ENCODE peak calls at places on chromosome 15, in five cellular contexts. H, X, F, V and C are unnamed samples.

GRCh38 chr15:84826369-84826823 is 9.2 kb downstream of the ALPK3 start:
- DNase-seq in H (no peak), X (no peak), F (no peak), V (no peak), C (peak; percentile 83)

GRCh38 chr15:78098131-78098755 is 5.9 kb downstream of the SH2D7 start:
- DNase-seq in H (no peak), X (no peak), F (peak; percentile 9), V (no peak), C (no peak)

GRCh38 chr15:81608309-81608829 is 234.4 kb upstream of the TMC3 start:
- DNase-seq in H (no peak), X (no peak), F (no peak), V (no peak), C (no peak)

GRCh38 chr15:61936528-61937195 is 123.6 kb downstream of the VPS13C start:
- DNase-seq in H (no peak), X (no peak), F (no peak), V (no peak), C (no peak)

GRCh38 chr15:52679232-52680040 is at the start of gene ATOSA:
- DNase-seq in H (peak; percentile 57), X (peak; percentile 96), F (peak; percentile 94), V (no peak), C (peak; percentile 94)

GRCh38 chr15:90872481-90873184 is 4.2 kb downstream of the FURIN start:
- DNase-seq in H (no peak), X (peak; percentile 49), F (no peak), V (no peak), C (peak; percentile 54)

GRCh38 chr15:35540885-35541284 is 5.1 kb downstream of the DPH6 start:
- DNase-seq in H (no peak), X (no peak), F (no peak), V (peak; percentile 73), C (no peak)

GRCh38 chr15:88493811-88494210 is 26.3 kb downstream of the MRPS11 start:
- DNase-seq in H (no peak), X (no peak), F (no peak), V (no peak), C (no peak)

GRCh38 chr15:100940785-100941379 is 21.7 kb downstream of the LRRK1 start:
- DNase-seq in H (no peak), X (no peak), F (no peak), V (no peak), C (no peak)

GRCh38 chr15:48565560-48566482 is 79.7 kb downstream of the FBN1 start:
- DNase-seq in H (no peak), X (no peak), F (no peak), V (peak; percentile 76), C (no peak)

GRCh38 chr15:79863886-79864285 is 32.9 kb downstream of the MTHFS start:
- DNase-seq in H (no peak), X (no peak), F (no peak), V (no peak), C (no peak)

GRCh38 chr15:52100807-52101206 is 11.8 kb downstream of the BCL2L10 start:
- DNase-seq in H (no peak), X (peak; percentile 87), F (peak; percentile 89), V (peak; percentile 79), C (no peak)

GRCh38 chr15:63283126-63283525 is 5.7 kb downstream of the APH1B start:
- DNase-seq in H (no peak), X (peak; percentile 19), F (peak; percentile 66), V (no peak), C (no peak)

GRCh38 chr15:50940506-50940905 is 32.0 kb downstream of the AP4E1 start:
- DNase-seq in H (no peak), X (no peak), F (no peak), V (no peak), C (no peak)

GRCh38 chr15:56244811-56245576 is 1.3 kb upstream of the RFX7 start:
- DNase-seq in H (no peak), X (peak; percentile 47), F (no peak), V (no peak), C (peak; percentile 9)

GRCh38 chr15:67946701-67947100 is 106.9 kb upstream of the RNU6-1 start:
- DNase-seq in H (no peak), X (no peak), F (no peak), V (no peak), C (no peak)

GRCh38 chr15:98425173-98425572 is 223.2 kb upstream of the IGF1R start:
- DNase-seq in H (no peak), X (no peak), F (no peak), V (no peak), C (no peak)

GRCh38 chr15:52217186-52217585 is 26.0 kb upstream of the GNB5 start:
- DNase-seq in H (peak; percentile 27), X (no peak), F (no peak), V (no peak), C (peak; percentile 35)

GRCh38 chr15:31551323-31551722 is 224.7 kb downstream of the KLF13 start:
- DNase-seq in H (no peak), X (no peak), F (no peak), V (no peak), C (no peak)

GRCh38 chr15:26287381-26287780 is 424.3 kb upstream of the ATP10A start:
- DNase-seq in H (no peak), X (no peak), F (no peak), V (no peak), C (no peak)

GRCh38 chr15:35505152-35505551 is 40.8 kb downstream of the DPH6 start:
- DNase-seq in H (no peak), X (no peak), F (no peak), V (no peak), C (no peak)

GRCh38 chr15:57914350-57915055 is 151.0 kb downstream of the ALDH1A2 start:
- DNase-seq in H (no peak), X (no peak), F (no peak), V (no peak), C (no peak)

GRCh38 chr15:30979457-30979856 is 12.0 kb downstream of the MTMR10 start:
- DNase-seq in H (no peak), X (no peak), F (no peak), V (no peak), C (no peak)

GRCh38 chr15:67935244-67935643 is 95.4 kb upstream of the RNU6-1 start:
- DNase-seq in H (no peak), X (no peak), F (no peak), V (no peak), C (no peak)

GRCh38 chr15:99998661-99999101 is 265.4 kb upstream of the LYSMD4 start:
- DNase-seq in H (no peak), X (no peak), F (no peak), V (no peak), C (no peak)

GRCh38 chr15:68991723-68992122 is 22.8 kb upstream of the NOX5 start:
- DNase-seq in H (no peak), X (peak; percentile 47), F (no peak), V (no peak), C (no peak)

GRCh38 chr15:41584636-41585139 is 25.7 kb downstream of the TYRO3 start:
- DNase-seq in H (no peak), X (no peak), F (no peak), V (no peak), C (no peak)
- H3K4me3 ChIP-seq in H (peak overlapping the region; percentile 21), X (peak overlapping the region; percentile 25), F (peak overlapping the region; percentile 39), V (no peak overlapping the region), C (peak overlapping the region; percentile 43)

GRCh38 chr15:73941449-73941848 is 15.2 kb downstream of the LOXL1 start:
- DNase-seq in H (no peak), X (no peak), F (no peak), V (no peak), C (peak; percentile 28)

GRCh38 chr15:73940061-73940981 is 14.1 kb downstream of the LOXL1 start:
- DNase-seq in H (no peak), X (no peak), F (no peak), V (no peak), C (peak; percentile 28)

GRCh38 chr15:73942751-73943270 is 16.5 kb downstream of the LOXL1 start:
- DNase-seq in H (no peak), X (no peak), F (no peak), V (no peak), C (no peak)

GRCh38 chr15:73941871-73942635 is 15.8 kb downstream of the LOXL1 start:
- DNase-seq in H (no peak), X (no peak), F (no peak), V (no peak), C (no peak)

DNA sequence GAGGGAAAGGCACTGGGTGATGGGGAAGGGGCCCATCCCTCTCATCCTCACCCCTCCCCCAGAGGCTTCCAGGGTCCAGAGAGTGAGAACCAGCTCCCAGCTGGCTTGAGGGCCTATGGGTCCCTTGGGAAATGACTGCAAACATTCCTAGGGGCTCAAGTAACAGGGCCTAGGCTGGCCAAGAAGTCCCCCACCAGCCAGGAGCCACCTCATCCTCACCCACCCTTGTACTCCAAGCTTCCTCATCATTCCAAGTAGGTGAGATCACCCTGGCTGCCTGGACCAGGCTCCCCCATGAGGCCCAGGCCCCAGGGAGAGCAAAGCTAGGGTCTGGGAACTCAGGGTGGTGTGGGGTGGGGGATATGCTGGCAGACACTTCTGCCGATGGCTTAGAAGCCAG is 14.8 kb downstream of the LOXL1 start:
- DNase-seq in H (no peak), X (no peak), F (no peak), V (peak; percentile 53), C (peak; percentile 34)
- H3K4me3 ChIP-seq in H (no peak overlapping the region), X (no peak overlapping the region), F (no peak overlapping the region), V (no peak overlapping the region), C (no peak overlapping the region)

GRCh38 chr15:33068007-33068441 is 126.5 kb downstream of the FMN1 start:
- DNase-seq in H (no peak), X (peak; percentile 46), F (peak; percentile 87), V (peak; percentile 14), C (peak; percentile 41)

GRCh38 chr15:33067456-33067855 is 127.1 kb downstream of the FMN1 start:
- DNase-seq in H (no peak), X (no peak), F (no peak), V (peak; percentile 53), C (peak; percentile 37)

GRCh38 chr15:33066584-33066983 is 127.9 kb downstream of the FMN1 start:
- DNase-seq in H (no peak), X (no peak), F (no peak), V (no peak), C (no peak)

GRCh38 chr15:33069161-33069560 is 125.4 kb downstream of the FMN1 start:
- DNase-seq in H (no peak), X (no peak), F (no peak), V (no peak), C (no peak)

DNA sequence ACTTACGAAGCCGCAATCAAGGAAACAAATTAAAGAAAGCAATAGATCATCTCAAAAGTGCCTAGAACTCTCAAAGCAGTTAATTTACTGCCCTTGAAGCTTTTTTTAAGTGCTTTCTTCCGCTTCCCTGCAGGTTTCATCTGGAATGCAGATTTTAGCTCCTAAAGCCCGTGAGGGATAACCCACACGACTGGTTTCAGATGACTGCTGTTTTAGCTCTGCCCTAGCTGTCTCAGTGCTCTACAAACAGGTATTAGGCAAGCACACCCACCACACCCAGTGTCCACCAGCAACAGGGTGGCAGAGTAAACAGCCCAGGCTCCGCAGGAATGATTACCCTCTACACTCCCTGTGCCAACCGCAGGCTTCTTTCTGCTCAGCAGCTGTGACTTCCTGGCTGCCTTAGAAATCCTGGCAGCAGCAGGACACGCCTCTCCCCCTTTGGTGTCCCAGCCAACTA is 126.0 kb downstream of the FMN1 start:
- DNase-seq in H (no peak), X (no peak), F (peak; percentile 83), V (peak; percentile 14), C (no peak)
- H3K4me3 ChIP-seq in H (peak overlapping the region; percentile 26), X (no peak overlapping the region), F (no peak overlapping the region), V (no peak overlapping the region), C (no peak overlapping the region)

GRCh38 chr15:94298359-94298758 is 67.0 kb downstream of the MCTP2 start:
- DNase-seq in H (no peak), X (no peak), F (no peak), V (no peak), C (no peak)
- H3K4me3 ChIP-seq in H (no peak overlapping the region), X (no peak overlapping the region), F (no peak overlapping the region), V (no peak overlapping the region), C (no peak overlapping the region)

GRCh38 chr15:66705277-66705927 is 3.4 kb downstream of the SMAD6 start:
- DNase-seq in H (no peak), X (no peak), F (no peak), V (no peak), C (no peak)
- H3K4me3 ChIP-seq in H (no peak overlapping the region), X (no peak overlapping the region), F (peak overlapping the region; percentile 76), V (peak overlapping the region; percentile 82), C (peak overlapping the region; percentile 18)